ENCODE peak calls at places on chromosomes 5 and 9, in four cellular contexts. One of them, this sample, is unnamed.

GRCh38 chr5:83726912-83727311 is 6.3 kb upstream of the HAPLN1 start:
- DNase-seq in cardiac muscle cell: no peak
- DNase-seq in fibroblast of pulmonary artery: no peak
- DNase-seq in neural crest cell: no peak
- DNase-seq in this sample: no peak

GRCh38 chr9:114176601-114177295 is 21.4 kb downstream of the COL27A1 start:
- DNase-seq in cardiac muscle cell: no peak
- DNase-seq in fibroblast of pulmonary artery: no peak
- DNase-seq in neural crest cell: no peak
- DNase-seq in this sample: no peak

GRCh38 chr9:109274768-109275596 is 45.9 kb downstream of the EPB41L4B start:
- DNase-seq in cardiac muscle cell: peak
- DNase-seq in fibroblast of pulmonary artery: no peak
- DNase-seq in neural crest cell: no peak
- DNase-seq in this sample: no peak

GRCh38 chr9:106862115-106862945 is 636 bp upstream of the ZNF462 start:
- DNase-seq in cardiac muscle cell: peak
- DNase-seq in fibroblast of pulmonary artery: peak
- DNase-seq in neural crest cell: peak
- DNase-seq in this sample: no peak

GRCh38 chr5:123455640-123456039 is 32.4 kb upstream of the CEP120 start:
- DNase-seq in cardiac muscle cell: no peak
- DNase-seq in fibroblast of pulmonary artery: no peak
- DNase-seq in neural crest cell: no peak
- DNase-seq in this sample: peak

GRCh38 chr5:44536650-44537260 is 147.5 kb upstream of the FGF10 start:
- DNase-seq in cardiac muscle cell: peak
- DNase-seq in fibroblast of pulmonary artery: peak
- DNase-seq in neural crest cell: peak
- DNase-seq in this sample: no peak

GRCh38 chr9:75833765-75834164 is 56.7 kb upstream of the PCSK5 start:
- DNase-seq in cardiac muscle cell: no peak
- DNase-seq in fibroblast of pulmonary artery: no peak
- DNase-seq in neural crest cell: no peak
- DNase-seq in this sample: no peak

GRCh38 chr9:109319072-109319630 is 1.7 kb downstream of the EPB41L4B start:
- DNase-seq in cardiac muscle cell: peak
- DNase-seq in fibroblast of pulmonary artery: no peak
- DNase-seq in neural crest cell: no peak
- DNase-seq in this sample: no peak

GRCh38 chr9:108434502-108434901 is 421.3 kb downstream of the ACTL7B start:
- DNase-seq in cardiac muscle cell: no peak
- DNase-seq in fibroblast of pulmonary artery: no peak
- DNase-seq in neural crest cell: no peak
- DNase-seq in this sample: no peak

GRCh38 chr9:133701981-133702797 is 36.0 kb downstream of the SARDH start:
- DNase-seq in cardiac muscle cell: no peak
- DNase-seq in fibroblast of pulmonary artery: peak
- DNase-seq in neural crest cell: no peak
- DNase-seq in this sample: no peak

GRCh38 chr9:107878462-107878861 is 388.9 kb upstream of the KLF4 start:
- DNase-seq in cardiac muscle cell: no peak
- DNase-seq in fibroblast of pulmonary artery: no peak
- DNase-seq in neural crest cell: no peak
- DNase-seq in this sample: no peak

GRCh38 chr5:126811515-126812198 is 34.7 kb downstream of the LMNB1 start:
- DNase-seq in cardiac muscle cell: no peak
- DNase-seq in fibroblast of pulmonary artery: peak
- DNase-seq in neural crest cell: no peak
- DNase-seq in this sample: no peak

GRCh38 chr9:92179286-92180002 is 64.2 kb upstream of the SPTLC1 start:
- DNase-seq in cardiac muscle cell: no peak
- DNase-seq in fibroblast of pulmonary artery: no peak
- DNase-seq in neural crest cell: no peak
- DNase-seq in this sample: no peak

GRCh38 chr9:97742545-97742944 is 45.4 kb upstream of the XPA start:
- DNase-seq in cardiac muscle cell: no peak
- DNase-seq in fibroblast of pulmonary artery: no peak
- DNase-seq in neural crest cell: no peak
- DNase-seq in this sample: no peak

GRCh38 chr5:93584531-93585053 is 1.6 kb downstream of the NR2F1 start:
- DNase-seq in cardiac muscle cell: no peak
- DNase-seq in fibroblast of pulmonary artery: no peak
- DNase-seq in neural crest cell: no peak
- DNase-seq in this sample: no peak

GRCh38 chr5:171610053-171610452 is 175.6 kb upstream of the SMIM23 start:
- DNase-seq in cardiac muscle cell: no peak
- DNase-seq in fibroblast of pulmonary artery: no peak
- DNase-seq in neural crest cell: no peak
- DNase-seq in this sample: no peak

GRCh38 chr9:3828495-3828894 is 302.7 kb upstream of the RFX3 start:
- DNase-seq in cardiac muscle cell: no peak
- DNase-seq in fibroblast of pulmonary artery: peak
- DNase-seq in neural crest cell: no peak
- DNase-seq in this sample: no peak

GRCh38 chr9:76425677-76426453 is 31.6 kb upstream of the RFK start:
- DNase-seq in cardiac muscle cell: no peak
- DNase-seq in fibroblast of pulmonary artery: no peak
- DNase-seq in neural crest cell: no peak
- DNase-seq in this sample: no peak

GRCh38 chr5:148696438-148697036 is 42.2 kb upstream of the HTR4 start:
- DNase-seq in cardiac muscle cell: no peak
- DNase-seq in fibroblast of pulmonary artery: no peak
- DNase-seq in neural crest cell: no peak
- DNase-seq in this sample: no peak

GRCh38 chr9:297104-297794 is 82.6 kb downstream of the DOCK8 start:
- DNase-seq in cardiac muscle cell: no peak
- DNase-seq in fibroblast of pulmonary artery: no peak
- DNase-seq in neural crest cell: no peak
- DNase-seq in this sample: peak

GRCh38 chr9:121779381-121780117 is 128.1 kb downstream of the DAB2IP start:
- DNase-seq in cardiac muscle cell: peak
- DNase-seq in fibroblast of pulmonary artery: peak
- DNase-seq in neural crest cell: no peak
- DNase-seq in this sample: no peak

GRCh38 chr9:72947987-72948465 is 4.8 kb downstream of the ALDH1A1 start:
- DNase-seq in cardiac muscle cell: no peak
- DNase-seq in fibroblast of pulmonary artery: no peak
- DNase-seq in neural crest cell: no peak
- DNase-seq in this sample: no peak

This sample was measured in GM12864.